ENCODE peak calls at places on chromosomes 16 and 17, in eight cellular contexts. T, J, A, Y, G, C, Z and W are unnamed samples.

GRCh38 chr17:60463157-60463820 is 41.0 kb downstream of the CHCT1 start:
- DNase-seq in J (no peak), A (no peak), G (no peak), Y (no peak), C (no peak), Z (no peak), T (no peak), W (no peak)

GRCh38 chr17:58268774-58269556 is 11.8 kb downstream of the MPO start:
- DNase-seq in C (no peak), G (no peak), T (peak; percentile 15), Y (no peak), Z (no peak), A (no peak), J (no peak), W (peak; percentile 40)

GRCh38 chr17:6023452-6023851 is 46.7 kb upstream of the WSCD1 start:
- DNase-seq in A (no peak), T (no peak), Z (no peak), G (no peak), Y (no peak), J (no peak), C (no peak), W (no peak)

GRCh38 chr16:69833357-69833781 is 71.2 kb downstream of the WWP2 start:
- DNase-seq in Z (peak; percentile 8), A (no peak), G (no peak), J (no peak), T (no peak), C (peak; percentile 70), Y (no peak), W (no peak)

GRCh38 chr17:77451894-77452852 is 311.4 kb downstream of the SEC14L1 start:
- DNase-seq in Y (peak; percentile 94), C (peak; percentile 88), A (peak; percentile 76), G (peak; percentile 81), T (peak; percentile 93), Z (peak; percentile 84), J (no peak), W (peak; percentile 77)

GRCh38 chr17:65785109-65785508 is 223.7 kb upstream of the AXIN2 start:
- DNase-seq in G (no peak), T (no peak), Y (no peak), A (no peak), C (peak; percentile 93), J (peak; percentile 66), Z (peak; percentile 95), W (no peak)

GRCh38 chr16:16029431-16030011 is 80.1 kb downstream of the ABCC1 start:
- DNase-seq in Y (no peak), Z (peak; percentile 43), J (no peak), A (no peak), C (peak; percentile 87), T (no peak), G (no peak), W (no peak)

GRCh38 chr16:68031951-68032350 is 8.9 kb downstream of the DUS2 start:
- DNase-seq in Y (peak; percentile 2), A (no peak), T (no peak), G (no peak), J (peak; percentile 36), Z (no peak), C (no peak), W (no peak)

GRCh38 chr17:2883544-2884203 is 87.4 kb downstream of the RAP1GAP2 start:
- DNase-seq in J (no peak), T (peak; percentile 56), C (no peak), Z (peak; percentile 60), Y (no peak), A (no peak), G (no peak), W (no peak)

GRCh38 chr16:12067714-12068401 is 91.3 kb downstream of the SNX29 start:
- DNase-seq in A (peak; percentile 39), Z (peak; percentile 92), T (peak; percentile 74), G (peak; percentile 52), J (peak; percentile 65), Y (no peak), C (peak; percentile 90), W (peak; percentile 57)

GRCh38 chr16:81612351-81613170 is 166.5 kb upstream of the PLCG2 start:
- DNase-seq in G (no peak), Z (peak; percentile 84), Y (no peak), J (no peak), A (peak; percentile 68), T (no peak), C (no peak), W (no peak)

GRCh38 chr17:22717211-22717610 is 1024.9 kb downstream of the KCNJ18 start:
- DNase-seq in Y (no peak), J (no peak), A (no peak), C (no peak), Z (no peak), T (no peak), G (no peak), W (no peak)

GRCh38 chr16:21598676-21599157 is 660 bp upstream of the METTL9 start:
- DNase-seq in G (no peak), C (peak; percentile 39), J (no peak), Y (no peak), Z (peak; percentile 37), T (no peak), A (no peak), W (no peak)

GRCh38 chr17:83194761-83195329 is 115.4 kb downstream of the METRNL start:
- DNase-seq in J (no peak), C (peak; percentile 43), Y (peak; percentile 63), Z (no peak), T (no peak), G (peak; percentile 15), A (peak; percentile 15), W (peak; percentile 64)

GRCh38 chr16:88703486-88704309 is 2.5 kb downstream of the RNF166 start:
- DNase-seq in T (no peak), C (no peak), G (no peak), J (no peak), Y (no peak), Z (no peak), A (peak; percentile 37), W (peak; percentile 92)

GRCh38 chr17:45745843-45746494 is 38.2 kb upstream of the CRHR1 start:
- DNase-seq in T (no peak), G (no peak), C (no peak), A (no peak), Y (peak; percentile 58), Z (no peak), J (no peak), W (no peak)

GRCh38 chr17:37729905-37730304 is 15.0 kb downstream of the HNF1B start:
- DNase-seq in J (no peak), A (no peak), G (no peak), T (no peak), Y (no peak), Z (no peak), C (no peak), W (no peak)

GRCh38 chr17:77810536-77810935 is 148.0 kb upstream of the TNRC6C start:
- DNase-seq in Z (peak; percentile 71), J (no peak), G (no peak), C (peak; percentile 81), T (no peak), Y (peak; percentile 88), A (peak; percentile 36), W (no peak)

GRCh38 chr17:79033741-79034501 is 10.0 kb downstream of the C1QTNF1 start:
- DNase-seq in J (no peak), G (peak; percentile 27), T (peak; percentile 52), Z (peak; percentile 78), C (no peak), Y (peak; percentile 73), A (peak; percentile 77), W (peak; percentile 69)

GRCh38 chr17:76191891-76192290 is 48.4 kb downstream of the RNF157 start:
- DNase-seq in C (no peak), A (no peak), Z (no peak), J (no peak), Y (no peak), G (no peak), T (no peak), W (no peak)

GRCh38 chr16:50509521-50510341 is 38.5 kb upstream of the NKD1 start:
- DNase-seq in C (no peak), Z (peak; percentile 34), A (no peak), J (peak; percentile 40), G (no peak), T (peak; percentile 47), Y (no peak), W (no peak)

DNA sequence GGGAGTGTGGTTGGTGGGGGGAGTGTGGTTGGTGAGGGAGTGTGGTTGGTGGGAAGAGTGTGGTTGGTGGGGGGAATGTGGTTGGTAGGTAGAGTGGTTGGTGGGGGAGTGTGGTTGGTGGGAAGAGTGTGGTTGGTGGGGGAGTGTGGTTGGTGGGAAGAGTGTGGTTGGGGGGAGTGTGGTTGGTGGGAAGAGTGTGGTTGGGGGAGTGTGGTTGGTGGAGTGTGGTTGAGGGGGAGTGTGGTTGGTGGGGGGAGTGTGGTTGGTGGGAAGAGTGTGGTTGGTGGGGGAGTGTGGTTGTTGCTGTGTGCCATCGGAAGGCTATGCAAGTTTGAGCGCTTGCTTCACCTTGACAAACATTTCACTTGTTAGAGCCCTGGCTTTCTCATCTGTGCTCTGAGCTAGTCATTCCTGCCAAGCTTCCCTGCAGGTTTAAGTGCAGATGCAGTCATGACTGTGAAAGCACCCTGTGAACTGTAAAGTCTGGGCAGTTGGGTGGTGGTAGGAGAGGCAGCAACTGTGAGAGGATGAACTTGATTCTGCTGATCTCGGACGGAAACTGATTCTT is 20.1 kb downstream of the MINK1 start:
- DNase-seq in C (no peak), G (no peak), T (no peak), Y (no peak), A (no peak), J (no peak), Z (no peak), W (no peak)
- H3K4me1 ChIP-seq in C (peaks cover 23% of the 10 kb centered on the region), G (peaks cover 21% of the 10 kb centered on the region), T (peaks cover 41% of the 10 kb centered on the region), Y (peaks cover 20% of the 10 kb centered on the region), A (peaks cover 9% of the 10 kb centered on the region), J (peaks cover 27% of the 10 kb centered on the region), Z (peaks cover 5% of the 10 kb centered on the region), W (peaks cover 52% of the 10 kb centered on the region)

GRCh38 chr16:84561291-84561690 is 56.6 kb downstream of the COTL1 start:
- DNase-seq in T (no peak), A (no peak), C (no peak), G (no peak), Y (no peak), Z (no peak), J (no peak), W (no peak)
- H3K36me3 ChIP-seq in T (peaks cover 10% of the 10 kb centered on the region), A (no peaks in the 10 kb centered on the region), C (peaks cover 27% of the 10 kb centered on the region), G (no peaks in the 10 kb centered on the region), Y (peaks cover 11% of the 10 kb centered on the region), Z (no peaks in the 10 kb centered on the region), J (no peaks in the 10 kb centered on the region), W (no peaks in the 10 kb centered on the region)

GRCh38 chr17:32523827-32524552 is 37.2 kb downstream of the CDK5R1 start:
- DNase-seq in Z (no peak), T (no peak), Y (peak; percentile 4), G (no peak), J (no peak), C (no peak), A (no peak), W (no peak)
- H3K4me1 ChIP-seq in Z (peaks cover 37% of the 10 kb centered on the region), T (peaks cover 15% of the 10 kb centered on the region), Y (peaks cover 12% of the 10 kb centered on the region), G (no peaks in the 10 kb centered on the region), J (peaks cover 8% of the 10 kb centered on the region), C (peaks cover 20% of the 10 kb centered on the region), A (no peaks in the 10 kb centered on the region), W (peaks cover 14% of the 10 kb centered on the region)

DNA sequence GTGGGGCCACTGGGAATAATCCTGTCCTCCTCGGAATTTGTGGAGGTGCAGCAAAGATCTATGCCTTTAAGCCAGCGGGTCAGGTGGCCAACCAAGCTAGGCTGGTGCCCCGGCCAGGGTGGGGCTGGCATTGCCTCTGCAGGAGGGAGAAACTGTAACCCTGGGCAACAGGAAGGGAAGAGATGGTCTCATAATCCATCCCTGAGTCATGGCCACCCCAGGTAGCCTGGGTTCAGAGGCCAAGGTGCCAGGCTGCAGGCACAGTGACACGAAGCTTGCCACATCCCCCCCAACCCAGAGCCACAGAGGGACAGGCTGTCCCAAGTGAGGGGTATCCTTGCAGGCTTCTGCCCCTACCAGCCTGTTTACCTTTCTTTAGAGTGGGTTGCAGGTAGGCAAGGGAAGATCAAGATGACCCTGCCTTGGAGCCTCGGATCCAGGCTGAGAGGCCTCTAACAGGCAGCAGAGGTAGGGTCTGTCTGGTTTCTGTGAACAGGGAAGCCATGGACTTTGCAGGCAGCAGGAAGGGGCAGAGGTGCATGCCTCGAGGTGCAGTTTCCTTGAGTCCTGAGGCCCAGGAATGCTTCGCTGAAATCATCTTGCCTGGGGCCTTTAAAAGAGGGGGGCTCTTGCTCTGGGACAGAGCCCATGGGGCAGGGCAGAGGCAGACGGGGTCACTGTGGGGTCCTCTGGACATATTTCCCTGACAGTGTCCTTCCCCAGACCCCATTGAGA is 4.0 kb downstream of the LASP1 start:
- DNase-seq in Y (no peak), A (no peak), T (no peak), J (no peak), C (no peak), Z (no peak), G (no peak), W (no peak)
- H3K36me3 ChIP-seq in Y (peaks cover 10% of the 10 kb centered on the region), A (no peaks in the 10 kb centered on the region), T (peaks cover 21% of the 10 kb centered on the region), J (peaks cover 6% of the 10 kb centered on the region), C (peaks cover 28% of the 10 kb centered on the region), Z (no peaks in the 10 kb centered on the region), G (peaks cover 8% of the 10 kb centered on the region), W (peaks cover 11% of the 10 kb centered on the region)